ENCODE peak calls at places on chromosome 21, in four cellular contexts. One of them, this sample, is unnamed.
A peak's percentile ranks its signal among the peaks of the same experiment; 100 is the strongest.

GRCh38 chr21:36698160-36699025 is 522 bp upstream of the SIM2 start:
- DNase-seq in retinal pigment epithelial cell: no peak
- DNase-seq in AG10803: peak; percentile 38
- DNase-seq in HFF-Myc: no peak
- DNase-seq in this sample: no peak

GRCh38 chr21:26572668-26573381 is at the start of gene CYYR1:
- DNase-seq in HFF-Myc: no peak
- DNase-seq in retinal pigment epithelial cell: no peak
- DNase-seq in AG10803: peak; percentile 5
- DNase-seq in this sample: peak; percentile 60

GRCh38 chr21:35015435-35016024 is 33.6 kb downstream of the RUNX1 start:
- DNase-seq in HFF-Myc: no peak
- DNase-seq in retinal pigment epithelial cell: no peak
- DNase-seq in AG10803: no peak
- DNase-seq in this sample: no peak

GRCh38 chr21:41480086-41480690 is 27.8 kb downstream of the TMPRSS2 start:
- DNase-seq in retinal pigment epithelial cell: no peak
- DNase-seq in HFF-Myc: no peak
- DNase-seq in AG10803: no peak
- DNase-seq in this sample: no peak

GRCh38 chr21:42590431-42591131 is 62.8 kb upstream of the PDE9A start:
- DNase-seq in retinal pigment epithelial cell: no peak
- DNase-seq in HFF-Myc: no peak
- DNase-seq in AG10803: no peak
- DNase-seq in this sample: no peak

GRCh38 chr21:39984613-39985012 is 117.4 kb downstream of the PCP4 start:
- DNase-seq in retinal pigment epithelial cell: no peak
- DNase-seq in AG10803: no peak
- DNase-seq in HFF-Myc: no peak
- DNase-seq in this sample: no peak

GRCh38 chr21:20971296-20971921 is 26.8 kb upstream of the NCAM2 start:
- DNase-seq in retinal pigment epithelial cell: peak; percentile 56
- DNase-seq in AG10803: peak; percentile 44
- DNase-seq in HFF-Myc: peak; percentile 3
- DNase-seq in this sample: peak; percentile 1

GRCh38 chr21:37061926-37062591 is 10.8 kb downstream of the PIGP start:
- DNase-seq in HFF-Myc: no peak
- DNase-seq in retinal pigment epithelial cell: no peak
- DNase-seq in AG10803: peak; percentile 77
- DNase-seq in this sample: no peak

GRCh38 chr21:46069719-46070279 is 28.1 kb upstream of the COL6A2 start:
- DNase-seq in HFF-Myc: no peak
- DNase-seq in retinal pigment epithelial cell: no peak
- DNase-seq in AG10803: no peak
- DNase-seq in this sample: no peak

GRCh38 chr21:15809065-15809464 is 79.3 kb downstream of the USP25 start:
- DNase-seq in HFF-Myc: no peak
- DNase-seq in retinal pigment epithelial cell: no peak
- DNase-seq in AG10803: no peak
- DNase-seq in this sample: no peak

GRCh38 chr21:22352088-22352487 is 1353.9 kb downstream of the NCAM2 start:
- DNase-seq in HFF-Myc: no peak
- DNase-seq in retinal pigment epithelial cell: no peak
- DNase-seq in AG10803: no peak
- DNase-seq in this sample: no peak

GRCh38 chr21:33318087-33318486 is 6.7 kb upstream of the IFNAR1 start:
- DNase-seq in HFF-Myc: no peak
- DNase-seq in retinal pigment epithelial cell: no peak
- DNase-seq in AG10803: no peak
- DNase-seq in this sample: no peak

GRCh38 chr21:41876928-41877652 is 2.1 kb downstream of the PRDM15 start:
- DNase-seq in AG10803: no peak
- DNase-seq in retinal pigment epithelial cell: no peak
- DNase-seq in HFF-Myc: no peak
- DNase-seq in this sample: no peak

GRCh38 chr21:45533731-45534571 is 8.3 kb downstream of the SLC19A1 start:
- DNase-seq in retinal pigment epithelial cell: no peak
- DNase-seq in AG10803: no peak
- DNase-seq in HFF-Myc: no peak
- DNase-seq in this sample: no peak

GRCh38 chr21:41823166-41823565 is 56.0 kb downstream of the PRDM15 start:
- DNase-seq in AG10803: no peak
- DNase-seq in HFF-Myc: no peak
- DNase-seq in retinal pigment epithelial cell: no peak
- DNase-seq in this sample: no peak

GRCh38 chr21:25790122-25790951 is 55.6 kb downstream of the GABPA start:
- DNase-seq in HFF-Myc: peak; percentile 47
- DNase-seq in retinal pigment epithelial cell: peak; percentile 11
- DNase-seq in AG10803: peak; percentile 26
- DNase-seq in this sample: peak; percentile 16

GRCh38 chr21:44267655-44268142 is 6.0 kb upstream of the DNMT3L start:
- DNase-seq in retinal pigment epithelial cell: no peak
- DNase-seq in HFF-Myc: no peak
- DNase-seq in AG10803: no peak
- DNase-seq in this sample: no peak
- TF ChIP-seq CTCF in retinal pigment epithelial cell: no peak
- TF ChIP-seq CTCF in HFF-Myc: peak; percentile 18
- TF ChIP-seq CTCF in AG10803: no peak
- TF ChIP-seq CTCF in this sample: no peak

GRCh38 chr21:16942703-16943102 is 570.1 kb upstream of the CXADR start:
- DNase-seq in AG10803: no peak
- DNase-seq in retinal pigment epithelial cell: no peak
- DNase-seq in HFF-Myc: no peak
- DNase-seq in this sample: peak; percentile 20
- TF ChIP-seq CTCF in AG10803: peak; percentile 7
- TF ChIP-seq CTCF in retinal pigment epithelial cell: peak; percentile 68
- TF ChIP-seq CTCF in HFF-Myc: peak; percentile 53
- TF ChIP-seq CTCF in this sample: peak; percentile 57

GRCh38 chr21:30206551-30207251 is 9.2 kb downstream of the CLDN8 start:
- DNase-seq in AG10803: peak; percentile 3
- DNase-seq in HFF-Myc: no peak
- DNase-seq in retinal pigment epithelial cell: no peak
- DNase-seq in this sample: peak; percentile 21

GRCh38 chr21:30207252-30207579 is 8.7 kb downstream of the CLDN8 start:
- DNase-seq in HFF-Myc: no peak
- DNase-seq in AG10803: no peak
- DNase-seq in retinal pigment epithelial cell: no peak
- DNase-seq in this sample: no peak

GRCh38 chr21:30209571-30209970 is 6.3 kb downstream of the CLDN8 start:
- DNase-seq in HFF-Myc: no peak
- DNase-seq in retinal pigment epithelial cell: no peak
- DNase-seq in AG10803: no peak
- DNase-seq in this sample: no peak
- TF ChIP-seq CTCF in HFF-Myc: no peak
- TF ChIP-seq CTCF in retinal pigment epithelial cell: no peak
- TF ChIP-seq CTCF in AG10803: no peak
- TF ChIP-seq CTCF in this sample: no peak

GRCh38 chr21:38333290-38334272 is 76.8 kb downstream of the KCNJ15 start:
- DNase-seq in retinal pigment epithelial cell: no peak
- DNase-seq in AG10803: no peak
- DNase-seq in HFF-Myc: no peak
- DNase-seq in this sample: peak; percentile 31
- TF ChIP-seq CTCF in retinal pigment epithelial cell: peak; percentile 43
- TF ChIP-seq CTCF in AG10803: peak; percentile 33
- TF ChIP-seq CTCF in HFF-Myc: peak; percentile 38
- TF ChIP-seq CTCF in this sample: peak; percentile 18

GRCh38 chr21:31475223-31475622 is 131.2 kb upstream of the TIAM1 start:
- DNase-seq in retinal pigment epithelial cell: no peak
- DNase-seq in AG10803: no peak
- DNase-seq in HFF-Myc: no peak
- DNase-seq in this sample: no peak

GRCh38 chr21:31479222-31479621 is 135.2 kb upstream of the TIAM1 start:
- DNase-seq in AG10803: no peak
- DNase-seq in retinal pigment epithelial cell: no peak
- DNase-seq in HFF-Myc: no peak
- DNase-seq in this sample: no peak

GRCh38 chr21:31479714-31480113 is 135.7 kb upstream of the TIAM1 start:
- DNase-seq in AG10803: no peak
- DNase-seq in retinal pigment epithelial cell: no peak
- DNase-seq in HFF-Myc: no peak
- DNase-seq in this sample: no peak

GRCh38 chr21:31473685-31474345 is 129.8 kb upstream of the TIAM1 start:
- DNase-seq in AG10803: no peak
- DNase-seq in retinal pigment epithelial cell: no peak
- DNase-seq in HFF-Myc: no peak
- DNase-seq in this sample: no peak

GRCh38 chr21:31476551-31477120 is 132.6 kb upstream of the TIAM1 start:
- DNase-seq in HFF-Myc: no peak
- DNase-seq in AG10803: no peak
- DNase-seq in retinal pigment epithelial cell: no peak
- DNase-seq in this sample: no peak
- TF ChIP-seq CTCF in HFF-Myc: no peak
- TF ChIP-seq CTCF in AG10803: no peak
- TF ChIP-seq CTCF in retinal pigment epithelial cell: peak; percentile 28
- TF ChIP-seq CTCF in this sample: no peak